ENCODE peak calls at places on chromosome 11, in seven cellular contexts. S, B, O, J, R, M and F are unnamed samples.
A peak's percentile ranks its signal among the peaks of the same experiment; 100 is the strongest.

GRCh38 chr11:129446572-129446971 is 70.9 kb downstream of the BARX2 start:
- DNase-seq in O (no peak), B (no peak), R (no peak), M (no peak), S (no peak), J (no peak), F (no peak)

GRCh38 chr11:74696488-74696887 is 34.7 kb downstream of the CHRDL2 start:
- DNase-seq in S (no peak), M (no peak), B (no peak), R (no peak), J (peak; percentile 27), O (no peak), F (no peak)

GRCh38 chr11:40125054-40125453 is 1334.4 kb downstream of the LRRC4C start:
- DNase-seq in J (no peak), S (no peak), O (no peak), M (no peak), B (no peak), R (peak; percentile 12), F (no peak)

GRCh38 chr11:105489431-105489830 is 120.4 kb upstream of the GRIA4 start:
- DNase-seq in B (peak; percentile 25), S (no peak), M (no peak), R (no peak), J (no peak), O (no peak), F (no peak)

GRCh38 chr11:111819161-111820058 is 52.0 kb downstream of the ALG9 start:
- DNase-seq in J (peak; percentile 33), B (no peak), S (peak; percentile 72), M (no peak), O (no peak), R (no peak), F (no peak)

GRCh38 chr11:1557904-1558831 is 13.9 kb downstream of the DUSP8 start:
- DNase-seq in B (no peak), R (peak; percentile 85), J (peak; percentile 67), O (no peak), S (peak; percentile 55), M (no peak), F (no peak)

GRCh38 chr11:125110996-125111340 is 458 bp downstream of the TMEM218 start:
- DNase-seq in S (no peak), B (peak; percentile 19), O (peak; percentile 41), J (no peak), M (no peak), R (no peak), F (no peak)

GRCh38 chr11:87384078-87384729 is 346.5 kb downstream of the TMEM135 start:
- DNase-seq in J (no peak), R (no peak), M (no peak), S (no peak), O (no peak), B (no peak), F (no peak)

GRCh38 chr11:79708319-79708928 is 267.6 kb upstream of the TENM4 start:
- DNase-seq in J (no peak), B (peak; percentile 33), M (no peak), O (peak; percentile 19), R (peak; percentile 72), S (peak; percentile 4), F (no peak)

GRCh38 chr11:68306636-68307035 is 5.8 kb upstream of the LRP5 start:
- DNase-seq in O (no peak), M (no peak), B (no peak), J (no peak), S (no peak), R (no peak), F (no peak)

GRCh38 chr11:115745545-115746265 is 241.5 kb upstream of the CADM1 start:
- DNase-seq in M (no peak), S (no peak), B (peak; percentile 21), R (no peak), J (no peak), O (no peak), F (no peak)

GRCh38 chr11:103887001-103887680 is 149.3 kb upstream of the DDI1 start:
- DNase-seq in B (no peak), M (no peak), J (no peak), R (no peak), O (peak; percentile 82), S (no peak), F (no peak)

GRCh38 chr11:2789791-2790580 is 90.2 kb upstream of the KCNQ1OT1 start:
- DNase-seq in J (no peak), M (peak; percentile 25), B (no peak), O (no peak), R (no peak), S (no peak), F (peak; percentile 12)

GRCh38 chr11:82195251-82195650 is 538.4 kb downstream of the FAM181B start:
- DNase-seq in S (no peak), J (no peak), R (no peak), O (no peak), M (no peak), B (no peak), F (no peak)

GRCh38 chr11:82874646-82875523 is 25.3 kb downstream of the PRCP start:
- DNase-seq in B (no peak), J (no peak), S (no peak), O (no peak), M (no peak), R (no peak), F (no peak)

GRCh38 chr11:43574949-43575915 is 105.3 kb upstream of the HSD17B12 start:
- DNase-seq in R (no peak), O (no peak), S (peak; percentile 9), J (no peak), B (peak; percentile 70), M (no peak), F (no peak)

GRCh38 chr11:114166389-114166788 is 106.9 kb downstream of the ZBTB16 start:
- DNase-seq in S (no peak), J (no peak), M (no peak), O (no peak), B (no peak), R (no peak), F (no peak)

GRCh38 chr11:62546244-62546936 is at the start of gene AHNAK:
- DNase-seq in S (no peak), R (peak; percentile 75), M (peak; percentile 82), B (peak; percentile 82), O (no peak), J (peak; percentile 64), F (peak; percentile 84)
- TF ChIP-seq CTCF in S (no peak), R (no peak), M (no peak), B (no peak), O (no peak), J (peak; percentile 11), F (no peak)

GRCh38 chr11:117453886-117454563 is 126.4 kb downstream of the CEP164 start:
- DNase-seq in R (no peak), S (no peak), O (no peak), B (no peak), J (no peak), M (no peak), F (no peak)

GRCh38 chr11:117457031-117457785 is 129.6 kb downstream of the CEP164 start:
- DNase-seq in O (no peak), J (no peak), S (no peak), B (no peak), R (no peak), M (no peak), F (no peak)

GRCh38 chr11:117456027-117456720 is 128.5 kb downstream of the CEP164 start:
- DNase-seq in R (no peak), O (no peak), J (no peak), S (no peak), M (no peak), B (no peak), F (no peak)

GRCh38 chr11:117457835-117458234 is 130.2 kb downstream of the CEP164 start:
- DNase-seq in M (no peak), O (no peak), R (no peak), B (no peak), J (no peak), S (no peak), F (no peak)

GRCh38 chr11:117454564-117454917 is 126.9 kb downstream of the CEP164 start:
- DNase-seq in O (no peak), R (no peak), J (no peak), B (no peak), S (no peak), M (no peak), F (no peak)
- TF ChIP-seq CTCF in O (no peak), R (no peak), J (no peak), B (no peak), S (no peak), M (no peak), F (no peak)

GRCh38 chr11:94524293-94524692 is 12.0 kb downstream of the C11orf97 start:
- DNase-seq in J (no peak), S (no peak), R (no peak), O (no peak), M (no peak), B (no peak), F (no peak)

GRCh38 chr11:94525933-94526332 is 13.7 kb downstream of the C11orf97 start:
- DNase-seq in M (peak; percentile 85), O (no peak), R (peak; percentile 48), J (peak; percentile 29), B (no peak), S (no peak), F (no peak)

GRCh38 chr11:94519478-94520084 is 7.3 kb downstream of the C11orf97 start:
- DNase-seq in S (no peak), B (no peak), M (no peak), J (no peak), R (peak; percentile 76), O (peak; percentile 56), F (no peak)

GRCh38 chr11:94518300-94518699 is 6.0 kb downstream of the C11orf97 start:
- DNase-seq in M (no peak), J (no peak), B (no peak), R (no peak), S (no peak), O (no peak), F (no peak)

DNA sequence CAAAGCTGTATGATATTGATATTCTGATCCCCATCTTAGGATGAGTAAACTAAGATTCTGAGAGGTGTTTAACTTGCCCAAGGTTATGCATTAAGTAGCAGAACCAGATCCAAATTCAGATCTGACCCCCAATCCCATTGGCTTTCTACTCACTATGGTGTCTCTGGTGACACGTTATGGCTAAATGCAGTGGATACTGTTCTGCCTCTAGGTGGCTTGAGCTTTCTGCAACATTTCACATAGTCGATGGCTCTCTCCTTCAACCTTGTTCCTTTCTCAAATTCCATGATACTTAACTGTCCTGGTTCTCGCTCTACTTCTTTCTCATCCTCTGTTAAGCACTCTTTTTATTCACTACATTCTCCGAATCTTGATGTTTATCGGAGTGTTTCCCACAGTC is 9.4 kb downstream of the C11orf97 start:
- DNase-seq in M (no peak), R (peak; percentile 56), B (no peak), J (no peak), S (no peak), O (peak; percentile 7), F (no peak)
- TF ChIP-seq CTCF in M (no peak), R (peak; percentile 76), B (peak; percentile 15), J (peak; percentile 33), S (peak; percentile 62), O (peak; percentile 52), F (no peak)

GRCh38 chr11:66868082-66868725 is 11.3 kb downstream of the LRFN4 start:
- DNase-seq in O (no peak), M (no peak), J (no peak), B (no peak), S (no peak), R (no peak), F (no peak)

GRCh38 chr11:66866007-66866406 is 9.1 kb downstream of the LRFN4 start:
- DNase-seq in O (no peak), B (no peak), M (no peak), S (no peak), J (no peak), R (no peak), F (no peak)

GRCh38 chr11:66868726-66869291 is 11.9 kb downstream of the LRFN4 start:
- DNase-seq in J (no peak), M (no peak), R (peak; percentile 87), S (no peak), O (peak; percentile 92), B (peak; percentile 74), F (peak; percentile 70)

GRCh38 chr11:66866420-66867010 is 9.7 kb downstream of the LRFN4 start:
- DNase-seq in R (no peak), O (no peak), J (no peak), B (no peak), M (no peak), S (no peak), F (no peak)

GRCh38 chr11:66867425-66868040 is 10.7 kb downstream of the LRFN4 start:
- DNase-seq in O (no peak), R (no peak), J (no peak), S (no peak), M (no peak), B (no peak), F (no peak)
- TF ChIP-seq CTCF in O (peak; percentile 27), R (no peak), J (no peak), S (no peak), M (no peak), B (no peak), F (no peak)